ENCODE peak calls at places on chromosomes 3 and 15, in eight cellular contexts. S is HepG2, M is A549, E is sigmoid colon, W is GM12878, I is stomach, U is transverse colon, J is ovary. P is an unnamed sample.

GRCh38 chr3:13122101-13123055 is 49.1 kb upstream of the IQSEC1 start:
- DNase-seq in E (peak), W (no peak), J (no peak), M (no peak), I (no peak), U (no peak), S (no peak), P (no peak)

GRCh38 chr3:111210866-111211564 is 139.4 kb downstream of the NECTIN3 start:
- DNase-seq in S (no peak), W (no peak), I (no peak), J (no peak), M (no peak), E (no peak), U (no peak), P (no peak)

GRCh38 chr15:101017041-101017754 is 98.0 kb downstream of the LRRK1 start:
- DNase-seq in W (no peak), J (no peak), S (no peak), U (peak), M (peak), E (peak), I (no peak), P (peak)

GRCh38 chr15:56524915-56525314 is 60.0 kb upstream of the MNS1 start:
- DNase-seq in J (no peak), S (no peak), I (no peak), M (no peak), W (no peak), E (no peak), U (no peak), P (no peak)

GRCh38 chr3:95343228-95343627 is 1280.4 kb downstream of the NSUN3 start:
- DNase-seq in J (no peak), W (no peak), I (no peak), U (peak), M (no peak), S (no peak), E (no peak), P (no peak)

GRCh38 chr3:107064445-107065060 is 312.7 kb upstream of the CCDC54 start:
- DNase-seq in I (peak), W (peak), U (peak), E (peak), M (peak), J (peak), S (peak), P (peak)

GRCh38 chr3:55501905-55502304 is 14.8 kb upstream of the WNT5A start:
- DNase-seq in U (no peak), J (no peak), S (no peak), E (no peak), I (no peak), W (no peak), M (no peak), P (no peak)

GRCh38 chr3:41574900-41575299 is 375.6 kb downstream of the CTNNB1 start:
- DNase-seq in E (no peak), M (no peak), W (no peak), S (no peak), J (no peak), I (no peak), U (no peak), P (no peak)

GRCh38 chr3:55330355-55330754 is 156.8 kb downstream of the WNT5A start:
- DNase-seq in I (no peak), U (no peak), J (no peak), E (no peak), S (no peak), W (no peak), M (peak), P (no peak)

GRCh38 chr15:48330045-48330840 is 986 bp upstream of the DUT start:
- DNase-seq in W (no peak), U (no peak), S (no peak), E (no peak), J (no peak), I (no peak), M (no peak), P (no peak)

GRCh38 chr15:101504866-101505609 is 15.5 kb upstream of the PCSK6 start:
- DNase-seq in M (no peak), I (no peak), E (no peak), J (no peak), U (no peak), S (no peak), W (no peak), P (no peak)

GRCh38 chr3:106609666-106610301 is 741.0 kb upstream of the CBLB start:
- DNase-seq in S (peak), M (peak), J (peak), W (peak), U (peak), E (peak), I (peak), P (peak)

GRCh38 chr3:60579734-60580133 is 671.5 kb downstream of the FHIT start:
- DNase-seq in E (no peak), W (no peak), J (no peak), U (no peak), M (peak), S (no peak), I (no peak), P (no peak)

GRCh38 chr3:83928391-83928790 is 1030.4 kb upstream of the CADM2 start:
- DNase-seq in W (no peak), J (no peak), S (peak), I (no peak), E (no peak), U (no peak), M (peak), P (no peak)

GRCh38 chr3:117874028-117874765 is 1160.4 kb downstream of the IGSF11 start:
- DNase-seq in J (no peak), U (no peak), W (no peak), M (no peak), S (no peak), E (no peak), I (no peak), P (no peak)

DNA sequence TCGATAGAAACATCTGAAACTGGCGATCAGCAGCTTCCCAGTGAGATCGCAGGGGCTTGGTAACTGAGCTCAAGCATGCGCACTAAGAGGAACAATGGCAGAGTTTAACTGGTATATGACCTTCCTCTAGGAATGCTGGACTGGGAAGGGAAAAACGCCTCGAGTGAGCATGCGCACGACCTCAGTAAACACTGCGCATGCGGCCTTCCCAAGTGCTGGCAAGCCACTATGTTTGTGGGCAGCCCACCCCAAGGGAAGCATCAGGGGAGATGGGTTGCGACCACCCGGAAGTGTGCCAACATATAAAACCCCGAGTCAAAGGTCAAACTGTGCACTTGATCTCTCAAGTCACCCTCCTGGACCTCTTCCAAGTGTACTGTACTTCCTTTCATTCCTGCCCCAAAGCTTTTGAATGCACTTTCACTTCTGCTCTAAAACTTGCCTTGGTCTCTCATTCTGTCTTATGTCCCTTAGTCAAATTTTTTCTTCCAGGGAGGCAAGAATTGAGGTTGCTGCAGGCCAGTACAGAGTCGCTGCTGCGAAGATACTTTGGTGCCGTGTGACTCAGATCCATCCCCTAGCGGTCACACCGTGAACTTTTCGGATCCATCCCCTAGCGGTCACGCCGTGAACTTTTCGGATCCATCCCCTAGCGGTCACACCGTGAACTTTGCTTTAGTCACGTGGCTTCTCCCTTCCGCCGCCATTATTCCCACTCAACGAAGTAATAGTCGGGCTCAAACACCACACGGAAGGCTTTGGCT is 243.3 kb downstream of the FAM43A start:
- DNase-seq in U (no peak), J (no peak), I (no peak), E (no peak), W (no peak), M (peak), S (no peak), P (peak)
- TF ChIP-seq EP300 in U (no peak), J (no peak), I (no peak), E (no peak), W (no peak), M (no peak), S (no peak), P (peak)

GRCh38 chr3:10116928-10117327 is 1.5 kb downstream of the BRK1 start:
- DNase-seq in I (no peak), S (no peak), E (no peak), M (no peak), U (no peak), W (no peak), J (no peak), P (no peak)

GRCh38 chr3:10116138-10116460 is 624 bp downstream of the BRK1 start:
- DNase-seq in I (no peak), E (no peak), J (no peak), S (peak), W (no peak), U (no peak), M (no peak), P (no peak)

GRCh38 chr3:10121064-10121463 is 5.6 kb downstream of the BRK1 start:
- DNase-seq in W (no peak), M (no peak), E (no peak), J (no peak), I (no peak), S (no peak), U (no peak), P (no peak)

GRCh38 chr3:10119376-10119775 is 3.9 kb downstream of the BRK1 start:
- DNase-seq in J (no peak), U (no peak), W (no peak), S (no peak), I (no peak), E (no peak), M (no peak), P (no peak)

DNA sequence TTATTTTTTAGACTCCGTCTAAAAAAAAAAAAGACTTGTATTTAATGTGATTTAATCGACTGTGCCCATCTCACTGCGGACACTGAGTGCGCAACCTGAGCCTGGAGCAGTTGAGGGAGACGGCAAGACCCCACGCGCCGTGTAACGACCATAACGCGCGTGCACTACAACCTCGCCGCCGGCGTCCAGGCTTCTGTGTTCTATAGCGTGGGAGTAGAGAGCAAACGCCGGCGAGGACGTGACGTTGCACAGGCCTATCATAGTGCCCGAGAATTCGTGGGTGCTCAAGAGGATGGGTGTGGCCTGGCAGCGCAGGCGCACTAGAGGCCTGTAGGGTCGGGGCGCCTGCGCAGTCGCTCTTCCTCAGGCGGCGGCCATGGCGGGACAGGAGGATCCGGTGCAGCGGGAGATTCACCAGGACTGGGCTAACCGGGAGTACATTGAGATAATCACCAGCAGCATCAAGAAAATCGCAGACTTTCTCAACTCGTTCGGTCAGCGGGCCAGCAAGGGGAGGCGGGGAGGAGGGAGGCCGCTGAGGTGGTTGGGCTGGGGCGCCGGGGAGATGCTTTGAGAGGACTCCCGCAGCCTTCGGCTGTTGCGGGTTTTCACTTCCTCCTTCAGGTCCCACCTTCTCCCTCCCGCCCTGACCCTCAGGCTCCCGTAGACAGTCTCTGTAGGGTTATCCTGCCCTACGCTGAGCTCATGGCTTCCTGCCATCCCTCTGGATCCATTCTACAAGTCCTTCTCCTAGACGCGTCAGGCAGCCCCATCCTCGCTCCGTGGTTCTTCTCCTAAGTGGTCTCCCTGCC is at the start of gene BRK1:
- DNase-seq in S (peak), E (peak), W (peak), I (peak), M (peak), J (peak), U (peak), P (peak)
- TF ChIP-seq POLR2A in S (peak), E (peak), W (peak), I (peak), M (peak), J (peak), U (peak), P (peak)

DNA sequence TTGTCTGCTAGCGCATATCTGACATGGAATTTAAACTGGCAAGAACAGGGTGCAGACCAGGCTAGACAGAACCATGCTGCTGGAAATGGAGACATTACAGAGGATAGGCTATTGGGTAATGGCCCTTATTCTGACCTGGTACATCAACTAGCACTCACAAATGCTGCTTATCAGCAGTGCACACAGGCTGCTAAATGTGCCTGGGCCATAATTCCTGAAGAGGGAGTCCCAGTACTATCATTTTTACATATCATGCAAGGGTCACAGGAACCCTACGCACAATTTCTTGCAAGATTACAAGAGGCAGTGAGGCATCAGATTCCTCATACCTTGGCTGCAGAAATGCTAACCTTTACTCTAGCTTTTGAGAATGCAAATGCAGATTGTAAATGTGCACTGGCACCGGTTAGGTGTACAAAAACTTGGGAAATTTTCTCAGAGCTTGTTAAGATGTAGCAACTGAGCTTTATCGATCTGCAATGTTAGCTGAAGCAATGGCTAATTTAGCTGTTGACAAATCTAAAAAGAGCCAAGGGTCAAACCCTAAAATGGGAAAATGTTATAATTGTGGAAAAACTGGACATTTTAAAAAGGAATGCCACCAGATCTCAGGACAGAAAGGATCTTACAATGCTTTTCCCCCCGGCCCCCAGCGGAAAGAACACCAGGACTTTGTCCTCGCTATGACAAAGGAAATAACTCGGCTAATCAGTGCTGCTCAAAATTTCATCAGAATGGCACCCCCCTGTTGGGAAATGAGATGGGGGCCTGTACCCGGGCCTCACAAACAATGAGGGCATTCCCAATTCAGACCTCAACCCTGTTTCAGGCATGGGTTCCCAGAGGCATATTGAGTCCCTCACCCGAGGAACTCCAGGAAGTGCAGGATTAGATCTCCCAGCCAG is 21.1 kb downstream of the CCRL2 start:
- DNase-seq in E (no peak), M (no peak), U (no peak), W (no peak), J (no peak), S (peak), I (no peak), P (no peak)
- TF ChIP-seq EP300 in E (no peak), M (no peak), U (no peak), W (no peak), J (no peak), S (no peak), I (no peak), P (no peak)

GRCh38 chr3:46978381-46978780 is 1.1 kb upstream of the NBEAL2 start:
- DNase-seq in E (no peak), W (no peak), J (peak), M (no peak), U (no peak), S (no peak), I (no peak), P (no peak)

GRCh38 chr3:46977811-46978195 is 1.3 kb upstream of the CCDC12 start:
- DNase-seq in W (no peak), I (no peak), U (no peak), E (no peak), S (no peak), M (no peak), J (no peak), P (no peak)

GRCh38 chr3:46979958-46980497 is 562 bp downstream of the NBEAL2 start:
- DNase-seq in W (no peak), S (no peak), U (peak), I (no peak), J (peak), E (no peak), M (no peak), P (no peak)

GRCh38 chr3:46976326-46977190 is at the start of gene CCDC12:
- DNase-seq in J (peak), M (peak), I (peak), W (peak), S (peak), U (peak), E (peak), P (peak)

DNA sequence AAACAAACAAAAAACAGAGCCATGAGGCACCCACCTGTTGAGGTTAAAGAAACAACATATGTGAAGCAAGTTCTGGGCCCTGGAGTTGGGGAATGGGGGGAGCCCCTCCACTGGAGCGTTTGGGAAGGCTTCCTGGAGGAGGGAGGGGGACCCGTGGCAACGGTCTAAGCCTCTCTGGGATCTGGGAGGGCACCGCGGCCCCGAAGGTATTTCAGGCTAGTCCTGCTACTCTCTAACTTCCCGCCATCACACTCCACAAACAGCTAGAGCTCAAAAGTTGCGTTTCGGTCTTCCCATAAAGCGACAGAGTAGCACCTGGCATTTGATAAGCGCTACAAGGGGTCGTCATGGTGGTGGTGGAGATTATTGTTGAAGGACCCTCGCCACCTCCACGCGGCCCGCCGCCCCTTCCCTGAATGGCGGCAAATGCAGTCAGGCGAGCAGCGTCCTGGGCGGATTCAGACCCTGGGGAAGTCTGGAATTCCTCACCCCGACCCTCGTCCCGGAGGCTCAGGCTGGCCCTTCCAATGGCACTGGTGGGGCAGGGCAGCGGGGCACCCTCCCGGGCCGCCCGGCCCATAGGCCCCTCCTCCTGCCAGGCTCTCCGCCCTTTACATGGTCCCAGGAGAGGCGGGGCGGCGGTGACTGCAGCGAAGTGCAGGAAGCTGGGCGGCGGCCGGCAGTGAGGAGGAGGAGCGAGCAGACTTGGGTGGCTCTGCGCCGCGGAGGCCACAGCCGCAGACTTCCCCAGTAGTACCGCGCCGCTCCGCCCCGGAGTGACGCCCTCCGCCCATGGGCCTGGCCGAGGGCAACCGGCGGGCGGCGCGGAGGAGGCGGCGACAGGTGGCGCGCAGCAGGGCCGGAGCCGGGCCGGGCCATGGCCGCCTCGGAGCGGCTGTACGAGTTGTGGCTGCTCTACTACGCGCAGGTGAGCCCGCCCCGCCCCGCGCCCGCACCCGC is at the start of gene NBEAL2:
- DNase-seq in E (peak), W (peak), M (peak), U (peak), J (peak), I (peak), S (peak), P (peak)
- TF ChIP-seq POLR2A in E (peak), W (peak), M (peak), U (peak), J (peak), I (peak), S (peak), P (no peak)

GRCh38 chr3:188546835-188547670 is 393.1 kb downstream of the LPP start:
- DNase-seq in E (no peak), U (no peak), J (no peak), I (no peak), S (peak), W (no peak), M (peak), P (no peak)
- TF ChIP-seq EP300 in E (no peak), U (no peak), J (no peak), I (no peak), S (peak), W (no peak), M (peak), P (no peak)

GRCh38 chr3:183583331-183584245 is 28.1 kb upstream of the KLHL6 start:
- DNase-seq in I (no peak), W (no peak), M (no peak), S (no peak), E (no peak), J (peak), U (no peak), P (no peak)

GRCh38 chr3:183584246-183584913 is 28.9 kb upstream of the KLHL6 start:
- DNase-seq in M (no peak), S (no peak), E (peak), I (no peak), W (no peak), U (peak), J (peak), P (peak)

GRCh38 chr3:183582161-183582560 is 26.7 kb upstream of the KLHL6 start:
- DNase-seq in J (no peak), E (no peak), U (no peak), I (no peak), S (no peak), M (no peak), W (no peak), P (no peak)

GRCh38 chr3:183579967-183580720 is 24.6 kb upstream of the KLHL6 start:
- DNase-seq in I (no peak), J (peak), U (no peak), E (peak), W (no peak), S (no peak), M (no peak), P (no peak)

DNA sequence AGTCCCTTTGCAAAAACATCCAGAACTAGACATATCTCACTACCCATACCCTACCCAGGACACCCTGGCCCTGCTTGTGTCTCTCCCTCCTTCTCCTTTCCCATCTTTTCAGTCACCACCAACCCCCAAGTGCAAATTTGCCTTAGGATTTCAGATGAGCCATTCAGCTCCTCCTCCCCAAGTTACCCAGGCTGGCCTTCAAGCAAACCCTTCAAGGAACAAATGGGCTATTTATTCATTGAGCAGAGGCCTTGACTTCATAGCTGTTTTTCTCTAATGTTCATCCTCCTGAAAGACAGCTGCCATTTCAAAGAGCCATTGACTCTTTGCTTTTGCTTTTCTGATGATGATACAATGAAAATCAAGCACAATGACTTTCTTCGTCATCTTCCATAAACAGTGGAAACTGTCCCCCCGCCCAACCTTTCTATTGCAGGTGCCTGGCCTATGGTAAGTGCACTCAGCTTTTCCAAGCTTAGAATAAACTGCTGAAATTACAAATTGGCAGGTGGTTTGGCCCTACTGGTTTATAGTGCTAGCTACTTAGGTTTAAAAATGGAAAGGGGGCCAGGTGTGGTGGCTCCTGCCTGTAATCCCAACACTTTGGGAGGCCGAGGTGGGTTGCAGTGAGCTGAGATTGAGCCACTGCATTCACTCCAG is 26.1 kb upstream of the KLHL6 start:
- DNase-seq in I (no peak), U (no peak), S (no peak), W (no peak), E (no peak), J (no peak), M (no peak), P (no peak)
- TF ChIP-seq POLR2A in I (no peak), U (no peak), S (no peak), W (no peak), E (no peak), J (no peak), M (no peak), P (no peak)

P was measured in tibial nerve.